ENCODE peak calls at places on chromosomes 12 and 14, in five cellular contexts. Z is NT2/D1, J is HepG2, W is H1, F is GM12878. H is an unnamed sample.

GRCh38 chr12:112792306-112792705 is 758 bp downstream of the RPH3A start:
- DNase-seq in Z (no peak), J (no peak), W (no peak), F (no peak), H (no peak)

GRCh38 chr14:70655110-70655826 is 13.6 kb downstream of the TTC9 start:
- DNase-seq in Z (no peak), J (no peak), W (no peak), F (peak; percentile 88), H (no peak)

GRCh38 chr12:18719922-18720321 is 17.9 kb downstream of the PLCZ1 start:
- DNase-seq in Z (no peak), J (no peak), W (no peak), F (no peak), H (no peak)

GRCh38 chr14:72774141-72774540 is 119.8 kb downstream of the DPF3 start:
- DNase-seq in Z (no peak), J (no peak), W (no peak), F (no peak), H (no peak)

GRCh38 chr14:58299665-58300202 is 1.4 kb downstream of the ARID4A start:
- DNase-seq in Z (no peak), J (no peak), W (no peak), F (no peak), H (peak; percentile 9)

GRCh38 chr12:53327435-53328042 is 6.1 kb upstream of the AAAS start:
- DNase-seq in Z (no peak), J (no peak), W (no peak), F (no peak), H (no peak)

GRCh38 chr14:61768240-61768639 is 6.0 kb downstream of the SNAPC1 start:
- DNase-seq in Z (no peak), J (no peak), W (no peak), F (no peak), H (no peak)

GRCh38 chr12:108768591-108769500 is 37.5 kb upstream of the CORO1C start:
- DNase-seq in Z (no peak), J (peak; percentile 33), W (peak; percentile 49), F (peak; percentile 17), H (no peak)

GRCh38 chr12:8697476-8698131 is at the start of gene RIMKLB:
- DNase-seq in Z (peak; percentile 92), J (no peak), W (no peak), F (no peak), H (peak; percentile 80)

GRCh38 chr12:14710632-14711324 is 14.4 kb upstream of the GUCY2C start:
- DNase-seq in Z (peak; percentile 57), J (no peak), W (no peak), F (no peak), H (no peak)

GRCh38 chr14:98692832-98693231 is 579.2 kb downstream of the BCL11B start:
- DNase-seq in Z (no peak), J (no peak), W (no peak), F (no peak), H (no peak)

GRCh38 chr12:29582677-29583076 is 85.2 kb upstream of the OVCH1 start:
- DNase-seq in Z (no peak), J (no peak), W (no peak), F (no peak), H (no peak)

GRCh38 chr12:53306826-53307225 is 7.3 kb downstream of the MYG1 start:
- DNase-seq in Z (no peak), J (no peak), W (no peak), F (no peak), H (no peak)

GRCh38 chr12:100499416-100499815 is 25.8 kb downstream of the NR1H4 start:
- DNase-seq in Z (no peak), J (no peak), W (no peak), F (no peak), H (no peak)

GRCh38 chr12:126648074-126648473 is 1582.8 kb downstream of the AACS start:
- DNase-seq in Z (no peak), J (no peak), W (no peak), F (no peak), H (no peak)

GRCh38 chr12:77064891-77065360 is 443 bp downstream of the E2F7 start:
- DNase-seq in Z (peak; percentile 20), J (no peak), W (no peak), F (no peak), H (peak; percentile 51)

GRCh38 chr12:5923043-5923605 is 21.9 kb downstream of the ANO2 start:
- DNase-seq in Z (no peak), J (no peak), W (no peak), F (no peak), H (no peak)

GRCh38 chr14:74826574-74826973 is 49.4 kb downstream of the PROX2 start:
- DNase-seq in Z (no peak), J (no peak), W (no peak), F (no peak), H (no peak)

GRCh38 chr12:66693901-66694513 is 15.1 kb upstream of the GRIP1 start:
- DNase-seq in Z (peak; percentile 51), J (peak; percentile 35), W (no peak), F (peak; percentile 23), H (peak; percentile 47)

GRCh38 chr12:7989827-7990491 is 42.6 kb upstream of the FOXJ2 start:
- DNase-seq in Z (no peak), J (no peak), W (no peak), F (no peak), H (no peak)

GRCh38 chr12:22318122-22318737 is 16.3 kb downstream of the ST8SIA1 start:
- DNase-seq in Z (no peak), J (no peak), W (no peak), F (no peak), H (no peak)

GRCh38 chr12:22321018-22321605 is 13.4 kb downstream of the ST8SIA1 start:
- DNase-seq in Z (no peak), J (no peak), W (no peak), F (no peak), H (no peak)

DNA sequence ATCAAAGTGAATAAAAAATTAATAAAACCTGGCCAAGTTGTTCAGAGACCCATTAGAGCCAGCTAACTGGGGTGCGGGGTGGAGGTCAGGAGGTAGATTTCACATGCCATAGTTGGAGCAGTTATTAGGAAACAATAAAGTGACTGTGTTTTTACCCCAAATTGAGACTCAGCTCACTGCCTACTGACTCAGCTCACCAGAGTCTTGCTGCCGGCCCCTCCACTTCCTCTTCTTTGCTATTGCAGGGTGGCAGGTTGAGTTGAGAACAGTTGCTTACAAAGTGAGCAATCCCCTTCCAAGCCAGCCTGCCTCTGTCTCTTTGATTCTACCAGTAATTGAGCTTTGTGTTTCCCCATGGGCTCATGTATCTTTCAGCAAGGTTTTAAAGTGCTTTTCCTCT is 12.9 kb downstream of the ST8SIA1 start:
- DNase-seq in Z (no peak), J (no peak), W (no peak), F (no peak), H (no peak)
- TF ChIP-seq SUZ12 in Z (no peak), J (no peak), W (no peak), F (no peak), H (no peak)

DNA sequence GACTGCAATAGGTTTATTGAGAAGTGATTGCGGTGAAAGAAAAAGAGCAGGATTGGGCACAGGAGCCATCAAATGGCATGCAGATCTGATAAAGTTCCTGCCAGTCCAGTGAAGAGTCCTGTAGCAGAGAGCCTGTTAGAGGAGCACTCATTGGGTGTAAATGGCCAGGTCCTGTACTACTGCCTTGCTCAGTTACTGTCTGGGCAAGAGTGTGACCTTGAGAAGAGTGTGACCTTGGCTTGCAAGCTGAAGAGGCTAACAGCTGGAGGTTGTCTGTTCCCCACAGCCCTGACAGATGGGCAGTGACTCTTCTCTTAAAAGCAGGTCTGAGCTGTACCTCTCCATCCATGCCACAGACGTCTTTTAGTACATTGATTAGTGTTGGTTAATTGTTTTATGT is 148.6 kb upstream of the SLC38A2 start:
- DNase-seq in Z (no peak), J (no peak), W (no peak), F (no peak), H (no peak)
- TF ChIP-seq SUZ12 in Z (no peak), J (no peak), W (no peak), F (no peak), H (no peak)

GRCh38 chr12:45302621-45303020 is 86.7 kb downstream of the ANO6 start:
- DNase-seq in Z (no peak), J (no peak), W (no peak), F (no peak), H (no peak)

GRCh38 chr12:45296046-45296586 is 80.2 kb downstream of the ANO6 start:
- DNase-seq in Z (no peak), J (peak; percentile 15), W (no peak), F (no peak), H (no peak)

GRCh38 chr12:45303955-45304354 is 88.1 kb downstream of the ANO6 start:
- DNase-seq in Z (no peak), J (no peak), W (no peak), F (no peak), H (no peak)

GRCh38 chr12:45298721-45299120 is 82.8 kb downstream of the ANO6 start:
- DNase-seq in Z (no peak), J (no peak), W (no peak), F (no peak), H (no peak)

DNA sequence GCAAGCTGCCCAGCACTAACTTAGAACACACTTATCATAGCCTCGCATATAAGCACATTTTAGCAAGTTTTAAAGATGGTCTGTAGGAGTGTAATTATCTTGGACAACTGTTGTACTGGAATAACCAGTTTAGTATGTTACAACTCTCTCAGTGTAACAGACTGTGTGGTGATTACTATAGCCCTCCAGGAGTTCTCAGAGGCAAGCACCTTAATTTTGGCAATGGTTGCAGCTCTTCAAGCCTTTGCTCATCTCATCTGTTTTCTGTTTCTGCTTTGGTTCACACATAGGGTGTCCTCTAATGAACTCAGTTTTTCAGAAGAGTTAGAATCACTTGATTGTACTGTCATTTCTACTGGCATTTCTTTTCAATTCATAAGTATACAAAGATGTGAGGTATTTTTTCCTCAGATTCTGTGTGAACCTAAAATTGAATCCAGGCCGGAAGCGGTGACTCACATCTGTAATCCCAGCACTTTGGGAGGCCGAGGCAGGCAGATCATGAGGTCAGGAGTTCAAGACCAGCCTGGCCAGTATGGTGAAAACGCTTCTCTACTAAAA is 83.3 kb downstream of the ANO6 start:
- DNase-seq in Z (no peak), J (no peak), W (no peak), F (no peak), H (no peak)
- TF ChIP-seq SUZ12 in Z (no peak), J (no peak), W (no peak), F (no peak), H (no peak)

DNA sequence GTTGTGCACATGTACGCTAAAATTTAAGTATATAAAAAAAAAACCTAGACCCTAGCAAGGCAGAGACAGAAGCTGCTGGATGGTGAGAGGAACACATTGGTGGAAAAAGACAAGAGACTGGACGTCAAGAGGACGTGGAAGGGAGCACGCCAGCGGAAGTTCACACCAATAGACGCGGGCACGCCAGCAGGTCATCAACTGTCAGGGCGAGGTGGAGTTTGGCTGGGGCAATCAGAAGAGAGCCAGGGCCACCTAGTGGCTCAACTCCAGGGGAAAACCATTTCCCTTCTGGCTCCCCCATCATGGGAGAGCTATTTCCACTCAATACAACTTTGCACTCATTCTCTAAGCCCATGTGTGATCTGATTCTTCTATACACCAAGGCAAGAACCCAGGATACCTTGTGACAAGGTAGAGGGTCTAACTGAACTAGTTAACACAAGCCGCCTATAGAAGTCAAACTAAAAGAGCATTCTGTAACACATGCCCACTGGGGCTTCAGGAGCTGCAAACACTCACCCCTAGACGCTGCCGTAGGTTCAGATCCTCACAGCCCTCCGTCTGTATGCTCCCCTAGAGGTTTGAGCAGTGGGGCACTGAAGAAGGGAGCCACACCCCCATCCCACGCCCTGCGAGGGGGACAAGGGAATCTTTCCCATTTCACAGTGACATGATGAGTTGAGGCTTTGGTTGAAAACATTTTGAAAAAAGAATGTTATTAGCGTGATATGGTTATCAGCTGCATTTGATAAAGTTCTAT is 702.7 kb downstream of the TMTC2 start:
- DNase-seq in Z (peak; percentile 28), J (no peak), W (peak; percentile 38), F (no peak), H (peak; percentile 24)
- TF ChIP-seq SUZ12 in Z (no peak), J (no peak), W (no peak), F (no peak), H (no peak)